ENCODE peak calls at places on chromosomes 12 and 14, in eight cellular contexts. H, E, I, O, D, V, F and L are unnamed samples.

GRCh38 chr12:68641138-68641537 is 30.4 kb downstream of the RAP1B start:
- DNase-seq in O (no peak), V (no peak), H (no peak), I (no peak), D (peak), E (no peak), F (no peak), L (no peak)

GRCh38 chr12:1436996-1437395 is 157.4 kb downstream of the FBXL14 start:
- DNase-seq in O (no peak), D (no peak), I (no peak), E (no peak), F (no peak), V (no peak), H (no peak), L (no peak)

GRCh38 chr12:51371295-51371953 is 19.8 kb downstream of the GALNT6 start:
- DNase-seq in F (peak), O (peak), V (peak), H (no peak), D (no peak), E (no peak), I (peak), L (peak)

GRCh38 chr14:23524954-23525353 is 26.6 kb downstream of the ZFHX2 start:
- DNase-seq in I (no peak), O (no peak), D (no peak), E (no peak), H (no peak), V (no peak), F (no peak), L (no peak)

GRCh38 chr14:91089958-91090535 is 23.8 kb upstream of the DGLUCY start:
- DNase-seq in I (no peak), V (no peak), D (no peak), H (no peak), F (no peak), O (no peak), E (no peak), L (no peak)

GRCh38 chr14:52950410-52950897 is 396 bp downstream of the FERMT2 start:
- DNase-seq in V (peak), I (peak), H (peak), E (peak), D (no peak), F (peak), O (peak), L (peak)

GRCh38 chr12:18296909-18297280 is 35.6 kb downstream of the PIK3C2G start:
- DNase-seq in O (no peak), H (no peak), E (no peak), D (no peak), I (no peak), V (no peak), F (no peak), L (no peak)

GRCh38 chr12:76674669-76675315 is 89.1 kb upstream of the ZDHHC17 start:
- DNase-seq in O (no peak), E (no peak), V (no peak), F (no peak), I (no peak), D (no peak), H (no peak), L (no peak)

GRCh38 chr12:115174928-115175327 is 491.0 kb upstream of the TBX3 start:
- DNase-seq in E (no peak), O (no peak), I (no peak), H (no peak), V (no peak), D (no peak), F (no peak), L (no peak)

GRCh38 chr12:121799175-121799841 is 4.5 kb upstream of the SETD1B start:
- DNase-seq in V (peak), E (peak), F (peak), O (peak), H (peak), D (peak), I (peak), L (no peak)

GRCh38 chr14:87864356-87865230 is 128.4 kb downstream of the GALC start:
- DNase-seq in V (no peak), I (no peak), E (no peak), D (no peak), H (no peak), O (no peak), F (no peak), L (no peak)

GRCh38 chr14:23579311-23579630 is 681 bp upstream of the JPH4 start:
- DNase-seq in O (no peak), F (no peak), H (no peak), V (no peak), E (no peak), D (no peak), I (no peak), L (no peak)

GRCh38 chr14:55448146-55448614 is 7.8 kb upstream of the TBPL2 start:
- DNase-seq in E (no peak), F (peak), I (peak), H (no peak), D (no peak), V (peak), O (no peak), L (no peak)

GRCh38 chr14:21109377-21110260 is 8.8 kb downstream of the TMEM253 start:
- DNase-seq in I (no peak), H (no peak), E (no peak), O (no peak), V (no peak), D (no peak), F (no peak), L (no peak)

GRCh38 chr12:85562765-85563164 is 273.4 kb downstream of the RASSF9 start:
- DNase-seq in I (no peak), V (no peak), F (no peak), H (no peak), O (no peak), D (no peak), E (no peak), L (no peak)

GRCh38 chr14:23112359-23113178 is 6.5 kb downstream of the CEBPE start:
- DNase-seq in O (no peak), H (no peak), D (no peak), F (no peak), E (no peak), V (no peak), I (no peak), L (no peak)

GRCh38 chr14:79992799-79993198 is 218.5 kb downstream of the DIO2 start:
- DNase-seq in I (no peak), O (no peak), F (no peak), E (no peak), V (no peak), D (no peak), H (no peak), L (no peak)

GRCh38 chr12:112555621-112556233 is 137.0 kb downstream of the PTPN11 start:
- DNase-seq in D (no peak), H (no peak), E (no peak), F (no peak), I (no peak), O (no peak), V (no peak), L (no peak)

GRCh38 chr14:29220077-29220476 is 453.5 kb downstream of the FOXG1 start:
- DNase-seq in D (no peak), F (no peak), H (no peak), I (no peak), E (no peak), O (no peak), V (no peak), L (no peak)

GRCh38 chr12:14199455-14200199 is 165.9 kb upstream of the ATF7IP start:
- DNase-seq in I (no peak), D (no peak), V (no peak), H (no peak), E (no peak), O (no peak), F (no peak), L (no peak)

GRCh38 chr14:71812693-71813092 is 119.5 kb upstream of the RGS6 start:
- DNase-seq in E (no peak), D (no peak), H (no peak), F (no peak), I (no peak), O (no peak), V (no peak), L (no peak)

GRCh38 chr12:30106204-30106603 is 322.5 kb upstream of the TMTC1 start:
- DNase-seq in V (no peak), I (no peak), H (no peak), E (no peak), O (no peak), D (no peak), F (no peak), L (no peak)

GRCh38 chr12:3304436-3305135 is 186.4 kb upstream of the PRMT8 start:
- DNase-seq in I (peak), F (no peak), V (peak), D (no peak), E (no peak), O (no peak), H (no peak), L (no peak)

GRCh38 chr12:42370013-42370412 is 44.0 kb downstream of the PPHLN1 start:
- DNase-seq in I (no peak), E (no peak), D (no peak), O (no peak), V (no peak), H (no peak), F (no peak), L (no peak)

GRCh38 chr14:105053996-105054395 is 11.2 kb downstream of the GPR132 start:
- DNase-seq in I (no peak), D (no peak), H (no peak), F (no peak), V (no peak), O (no peak), E (no peak), L (no peak)

GRCh38 chr12:91777268-91777997 is 368.2 kb downstream of the BTG1 start:
- DNase-seq in E (no peak), V (peak), D (no peak), F (no peak), I (no peak), H (no peak), O (no peak), L (no peak)

GRCh38 chr12:120067901-120068300 is 48.7 kb downstream of the RAB35 start:
- DNase-seq in V (no peak), O (peak), I (no peak), F (no peak), H (no peak), E (no peak), D (no peak), L (no peak)

GRCh38 chr14:92560106-92560865 is 46.7 kb downstream of the RIN3 start:
- DNase-seq in V (no peak), D (peak), I (no peak), E (no peak), O (no peak), H (no peak), F (no peak), L (no peak)

GRCh38 chr12:26271889-26272492 is 76.6 kb downstream of the SSPN start:
- DNase-seq in E (no peak), O (peak), H (peak), I (peak), F (peak), V (peak), D (no peak), L (peak)

GRCh38 chr12:49720214-49720613 is 13.0 kb upstream of the FMNL3 start:
- DNase-seq in I (peak), D (no peak), V (no peak), H (no peak), O (no peak), E (no peak), F (no peak), L (no peak)

GRCh38 chr12:16385779-16386646 is 38.6 kb downstream of the MGST1 start:
- DNase-seq in O (no peak), E (no peak), V (peak), H (no peak), F (no peak), D (no peak), I (peak), L (no peak)
- TF ChIP-seq CTCF in O (peak), E (no peak), V (peak), H (peak), F (peak), D (no peak), I (peak), L (no peak)

GRCh38 chr14:64937821-64938193 is 4.7 kb downstream of the GPX2 start:
- DNase-seq in D (no peak), F (no peak), O (no peak), E (no peak), H (no peak), I (peak), V (peak), L (no peak)
- TF ChIP-seq CTCF in D (no peak), F (peak), O (peak), E (no peak), H (peak), I (peak), V (peak), L (no peak)

DNA sequence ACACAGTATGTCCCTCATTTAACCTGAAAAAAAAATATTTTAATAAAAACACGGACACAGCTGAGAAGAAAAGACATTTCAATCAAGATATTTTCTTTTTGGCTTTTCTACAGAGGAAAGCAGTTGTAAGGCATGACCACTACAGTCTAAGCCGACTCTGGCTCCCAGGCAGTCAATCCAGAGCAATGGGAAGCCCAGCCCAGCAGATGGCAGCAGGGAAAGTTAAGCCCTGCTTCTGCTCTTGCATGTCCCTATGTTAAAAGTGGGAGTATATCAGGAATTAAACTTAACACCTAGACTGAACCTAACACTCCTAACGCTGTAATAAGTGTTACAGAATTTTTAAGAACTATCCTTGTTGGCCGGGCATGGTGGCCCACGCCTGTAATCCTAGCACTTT is 19.5 kb upstream of the HAL start:
- DNase-seq in D (no peak), I (no peak), O (no peak), E (no peak), V (peak), H (no peak), F (no peak), L (no peak)
- TF ChIP-seq CTCF in D (no peak), I (peak), O (peak), E (no peak), V (peak), H (peak), F (no peak), L (no peak)

GRCh38 chr12:111425655-111426054 is 19.9 kb downstream of the SH2B3 start:
- DNase-seq in O (no peak), H (no peak), V (peak), I (no peak), E (no peak), D (no peak), F (no peak), L (no peak)

GRCh38 chr12:111426341-111427185 is 20.8 kb downstream of the SH2B3 start:
- DNase-seq in F (no peak), H (no peak), O (no peak), I (no peak), V (peak), E (no peak), D (no peak), L (no peak)

GRCh38 chr12:111427417-111428074 is 21.8 kb downstream of the SH2B3 start:
- DNase-seq in D (no peak), I (no peak), F (no peak), V (no peak), E (no peak), O (no peak), H (no peak), L (no peak)

GRCh38 chr12:111424189-111424792 is 18.6 kb downstream of the SH2B3 start:
- DNase-seq in E (no peak), O (no peak), D (no peak), V (no peak), F (no peak), I (no peak), H (no peak), L (no peak)

DNA sequence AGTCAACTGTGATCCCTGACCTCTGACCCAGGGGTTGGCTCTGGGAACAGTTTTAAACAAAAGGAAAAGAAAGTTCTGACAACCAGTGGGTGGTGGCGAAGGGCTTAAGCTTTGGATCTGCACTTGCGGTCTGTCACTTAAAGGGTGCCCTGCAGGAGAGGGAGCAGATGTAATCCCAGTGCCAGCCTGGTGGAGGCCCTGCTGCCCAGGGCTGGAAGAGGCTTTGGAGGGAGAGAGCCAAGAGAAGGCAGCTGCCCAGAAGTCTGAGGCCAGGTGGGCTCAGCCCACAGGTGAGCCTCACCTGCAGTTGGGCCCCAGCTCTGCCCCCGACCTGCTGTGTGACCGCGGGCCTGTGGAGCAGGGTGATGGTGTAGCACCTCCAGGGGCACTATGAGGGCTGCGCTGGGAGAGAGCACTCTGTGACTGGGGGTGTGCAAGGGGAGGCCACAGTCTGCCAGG is 19.1 kb downstream of the SH2B3 start:
- DNase-seq in H (no peak), F (no peak), D (no peak), I (no peak), O (no peak), E (no peak), V (no peak), L (no peak)
- TF ChIP-seq CTCF in H (no peak), F (no peak), D (no peak), I (no peak), O (no peak), E (no peak), V (peak), L (no peak)

DNA sequence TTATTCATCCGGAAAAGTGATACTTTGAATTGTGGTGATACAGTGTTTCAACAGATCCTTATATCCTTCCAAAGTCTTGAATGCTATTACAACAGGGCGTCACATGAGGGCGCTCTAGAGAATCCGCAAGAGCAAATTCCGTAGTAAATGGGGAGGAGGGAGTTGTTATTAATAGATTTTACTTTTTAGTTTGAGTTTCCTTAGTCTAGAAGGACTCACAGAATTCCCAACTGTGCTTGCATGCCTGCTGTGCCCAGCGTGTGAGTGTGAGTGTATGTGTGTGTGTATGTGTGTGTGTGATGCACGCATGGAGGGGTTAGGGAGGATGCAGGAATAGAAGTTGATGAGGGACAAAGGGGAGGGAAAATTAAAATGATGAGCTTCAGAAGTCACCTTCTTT is 375.3 kb downstream of the C12orf75 start:
- DNase-seq in D (no peak), F (no peak), H (no peak), I (peak), V (peak), E (no peak), O (no peak), L (no peak)
- TF ChIP-seq CTCF in D (no peak), F (peak), H (peak), I (peak), V (peak), E (no peak), O (peak), L (peak)

GRCh38 chr12:56346663-56347062 is 8.0 kb downstream of the IL23A start:
- DNase-seq in I (no peak), F (no peak), V (no peak), E (no peak), D (no peak), H (no peak), O (no peak), L (no peak)
- TF ChIP-seq CTCF in I (no peak), F (no peak), V (no peak), E (no peak), D (no peak), H (no peak), O (no peak), L (no peak)

DNA sequence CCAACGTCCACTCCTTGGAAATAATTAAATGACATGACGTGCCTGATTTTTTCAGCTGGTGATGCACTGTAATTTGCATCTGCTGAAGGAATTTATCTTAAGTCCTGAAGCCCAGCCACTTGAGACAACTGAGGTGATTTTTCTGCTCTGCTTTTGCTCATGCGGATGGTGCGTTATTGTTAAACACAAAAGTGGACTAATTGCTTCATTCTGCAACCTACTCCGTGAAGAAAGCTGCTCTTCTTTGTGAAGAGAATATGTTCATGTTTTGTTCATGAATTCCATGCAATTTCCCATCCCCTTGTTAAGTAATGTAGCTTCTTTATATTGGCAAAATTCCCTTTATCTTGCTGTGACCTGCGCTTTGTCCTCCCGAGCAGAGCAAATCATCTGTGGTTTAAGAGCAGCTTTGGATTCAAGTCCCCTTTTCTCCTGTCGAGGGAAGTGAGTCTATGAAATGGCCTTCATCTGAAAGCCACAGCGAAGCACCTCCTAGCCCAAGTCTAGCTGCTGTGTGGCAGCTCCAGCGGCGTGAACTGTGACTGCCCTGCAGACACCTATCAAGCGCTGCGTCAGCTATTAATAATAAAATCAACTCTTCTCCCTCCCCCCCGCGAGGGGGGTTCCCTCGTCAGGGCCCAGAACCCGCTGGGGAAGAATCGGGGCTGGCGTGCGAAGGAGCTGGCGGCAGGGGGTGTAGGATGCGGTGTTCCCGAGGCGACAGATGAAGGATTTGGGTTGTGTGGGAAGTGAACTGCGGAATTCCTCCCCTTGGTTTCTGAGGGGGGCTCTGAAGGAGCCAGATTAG is 867 bp upstream of the ATP2A2 start:
- DNase-seq in D (peak), H (no peak), E (no peak), I (peak), O (peak), F (no peak), V (peak), L (no peak)
- TF ChIP-seq CTCF in D (no peak), H (no peak), E (no peak), I (no peak), O (no peak), F (no peak), V (no peak), L (no peak)